ENCODE peak calls at places on chromosomes 12 and 14, in nine cellular contexts. C is AG09309, J is cardiac muscle cell, I is neural progenitor cell, B is pancreas, G is left ventricle myocardium inferior, M is HepG2, H is mucosa of descending colon, W is astrocyte. Q is an unnamed sample.

GRCh38 chr12:8156845-8157244 is at the start of gene ZNF705A:
- DNase-seq in G (no peak), J (no peak), M (peak), B (no peak), C (no peak), W (peak), H (no peak), I (no peak), Q (no peak)

GRCh38 chr12:69986109-69986508 is 161.1 kb downstream of the MYRFL start:
- DNase-seq in W (no peak), C (no peak), B (no peak), J (no peak), H (no peak), G (no peak), I (no peak), M (no peak), Q (no peak)

GRCh38 chr14:33026850-33027420 is 88.3 kb downstream of the NPAS3 start:
- DNase-seq in C (no peak), M (no peak), I (no peak), H (no peak), G (no peak), J (no peak), W (peak), B (no peak), Q (no peak)

GRCh38 chr14:50363734-50364113 is 33.0 kb downstream of the CDKL1 start:
- DNase-seq in I (no peak), W (no peak), J (no peak), M (no peak), H (no peak), C (no peak), B (no peak), G (no peak), Q (peak)

GRCh38 chr14:101965145-101965531 is 765 bp downstream of the DYNC1H1 start:
- DNase-seq in W (no peak), M (peak), G (peak), C (no peak), B (peak), J (peak), H (peak), I (peak), Q (peak)

GRCh38 chr12:122366685-122367475 is 55.6 kb downstream of the CLIP1 start:
- DNase-seq in C (peak), J (no peak), H (no peak), B (no peak), W (peak), M (peak), G (no peak), I (no peak), Q (no peak)

GRCh38 chr14:36129181-36129580 is 47.3 kb downstream of the PTCSC3 start:
- DNase-seq in J (no peak), W (peak), B (no peak), H (no peak), C (no peak), M (no peak), I (peak), G (no peak), Q (no peak)

GRCh38 chr14:90699016-90699415 is 117.2 kb downstream of the TTC7B start:
- DNase-seq in J (no peak), C (no peak), H (no peak), G (no peak), W (no peak), B (no peak), I (no peak), M (no peak), Q (no peak)

GRCh38 chr12:24479131-24479530 is 469.8 kb downstream of the BCAT1 start:
- DNase-seq in B (no peak), J (no peak), M (no peak), W (peak), G (no peak), C (no peak), H (no peak), I (no peak), Q (no peak)

GRCh38 chr14:74517731-74518130 is 24.2 kb downstream of the ISCA2 start:
- DNase-seq in B (no peak), I (no peak), M (no peak), W (no peak), G (no peak), J (no peak), C (no peak), H (no peak), Q (no peak)

GRCh38 chr12:1815814-1816729 is 4.3 kb upstream of the LRTM2 start:
- DNase-seq in W (no peak), H (no peak), I (no peak), J (no peak), B (no peak), M (peak), G (no peak), C (no peak), Q (no peak)

GRCh38 chr12:75944097-75944904 is 87.3 kb downstream of the PHLDA1 start:
- DNase-seq in M (peak), J (no peak), G (no peak), H (no peak), C (peak), W (peak), B (no peak), I (no peak), Q (no peak)

GRCh38 chr12:52390739-52391617 is 5.5 kb upstream of the KRT84 start:
- DNase-seq in C (no peak), B (no peak), H (peak), I (peak), J (peak), M (peak), G (no peak), W (no peak), Q (no peak)

GRCh38 chr12:121484967-121485366 is 85.0 kb downstream of the RNF34 start:
- DNase-seq in H (no peak), J (no peak), W (no peak), B (no peak), M (peak), I (no peak), G (no peak), C (no peak), Q (no peak)

GRCh38 chr12:50224026-50224692 is 57.0 kb upstream of the CERS5 start:
- DNase-seq in J (no peak), M (peak), H (no peak), G (no peak), I (peak), W (peak), C (no peak), B (peak), Q (no peak)

GRCh38 chr14:67487937-67488893 is at the start of gene TMEM229B:
- DNase-seq in J (no peak), C (no peak), W (no peak), H (peak), G (no peak), I (no peak), M (no peak), B (no peak), Q (peak)

GRCh38 chr14:23099212-23099861 is 4.0 kb downstream of the C14orf119 start:
- DNase-seq in G (no peak), I (no peak), C (no peak), B (no peak), W (no peak), J (no peak), M (no peak), H (no peak), Q (no peak)

GRCh38 chr14:45838597-45838996 is 585.6 kb upstream of the MIS18BP1 start:
- DNase-seq in W (no peak), C (no peak), B (no peak), M (no peak), H (no peak), I (peak), G (no peak), J (peak), Q (no peak)

GRCh38 chr14:89926709-89927108 is 27.8 kb downstream of the EFCAB11 start:
- DNase-seq in H (no peak), W (peak), M (peak), I (no peak), J (no peak), C (no peak), G (no peak), B (no peak), Q (no peak)

GRCh38 chr14:54785111-54785777 is 117.4 kb downstream of the GCH1 start:
- DNase-seq in M (no peak), B (no peak), H (no peak), J (no peak), C (no peak), W (no peak), I (no peak), G (peak), Q (no peak)

GRCh38 chr14:69204753-69205152 is 13.5 kb downstream of the EXD2 start:
- DNase-seq in C (no peak), M (no peak), J (no peak), W (no peak), G (no peak), H (no peak), B (no peak), I (no peak), Q (no peak)

GRCh38 chr12:121927798-121928197 is 9.4 kb downstream of the CFAP251 start:
- DNase-seq in I (no peak), H (no peak), M (no peak), C (no peak), J (no peak), G (no peak), W (peak), B (no peak), Q (no peak)

GRCh38 chr12:57215668-57216013 is 953 bp upstream of the NXPH4 start:
- DNase-seq in I (no peak), B (no peak), C (no peak), J (no peak), W (no peak), H (no peak), M (no peak), G (no peak), Q (no peak)

GRCh38 chr12:27462851-27463250 is 16.3 kb downstream of the SMCO2 start:
- DNase-seq in M (no peak), I (no peak), H (no peak), J (no peak), B (no peak), G (peak), W (no peak), C (no peak), Q (no peak)

GRCh38 chr12:120238224-120238616 is 27.3 kb downstream of the PXN start:
- DNase-seq in H (no peak), W (no peak), G (no peak), I (no peak), J (no peak), C (no peak), M (no peak), B (no peak), Q (no peak)

GRCh38 chr12:120238839-120239445 is 26.6 kb downstream of the PXN start:
- DNase-seq in G (no peak), H (no peak), W (no peak), B (no peak), M (no peak), I (no peak), J (no peak), C (no peak), Q (no peak)

GRCh38 chr12:120236124-120236398 is 29.5 kb downstream of the PXN start:
- DNase-seq in M (no peak), W (no peak), C (no peak), H (no peak), I (no peak), B (no peak), J (no peak), G (no peak), Q (no peak)

GRCh38 chr12:120234643-120235368 is 30.7 kb downstream of the PXN start:
- DNase-seq in M (peak), C (peak), I (peak), B (peak), J (peak), W (peak), H (peak), G (peak), Q (peak)

GRCh38 chr12:120235369-120236123 is 30.0 kb downstream of the PXN start:
- DNase-seq in B (no peak), C (no peak), H (no peak), I (peak), W (no peak), M (no peak), J (peak), G (peak), Q (no peak)
- TF ChIP-seq CTCF in B (no peak), C (peak), H (no peak), I (peak), W (peak), M (peak), J (peak), G (peak), Q (no peak)

DNA sequence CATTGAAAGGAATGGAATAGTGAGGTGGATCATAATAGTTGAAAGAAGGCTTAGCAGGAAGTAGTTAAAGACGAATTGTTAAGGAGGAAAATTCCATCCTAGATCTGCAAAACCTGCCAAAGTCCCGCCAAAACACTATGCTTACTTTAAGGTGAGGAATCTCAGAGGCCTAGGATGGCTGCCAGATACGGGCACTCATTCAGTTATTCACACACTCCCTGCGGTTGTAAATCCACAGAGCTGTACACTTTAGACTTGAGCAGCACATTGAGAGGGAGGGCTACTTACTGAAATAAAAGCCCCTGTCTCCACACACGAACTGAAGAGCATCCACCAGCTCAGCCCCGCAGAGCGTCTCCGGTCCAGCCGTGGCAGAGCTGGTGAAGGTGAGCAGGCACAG is 5.0 kb downstream of the IGF1 start:
- DNase-seq in C (no peak), W (peak), I (no peak), B (no peak), H (no peak), M (no peak), G (no peak), J (no peak), Q (no peak)
- H3K4me3 ChIP-seq in C (no peak), W (no peak), I (no peak), B (no peak), H (no peak), M (no peak), G (no peak), J (no peak), Q (no peak)

GRCh38 chr14:27506272-27506671 is 908.4 kb upstream of the NOVA1 start:
- DNase-seq in H (no peak), C (no peak), W (no peak), J (no peak), M (no peak), B (no peak), I (no peak), G (no peak), Q (no peak)
- TF ChIP-seq CTCF in H (no peak), C (no peak), W (no peak), J (no peak), M (no peak), B (no peak), I (no peak), G (no peak), Q (no peak)

GRCh38 chr12:113090740-113091139 is 34.2 kb downstream of the DTX1 start:
- DNase-seq in G (no peak), J (no peak), C (no peak), M (no peak), B (no peak), W (no peak), H (no peak), I (no peak), Q (no peak)

GRCh38 chr12:113088971-113089756 is 32.6 kb downstream of the DTX1 start:
- DNase-seq in M (no peak), B (no peak), J (no peak), I (no peak), H (peak), G (no peak), W (no peak), C (no peak), Q (no peak)

GRCh38 chr12:113088037-113088436 is 31.5 kb downstream of the DTX1 start:
- DNase-seq in I (no peak), J (no peak), H (no peak), M (no peak), W (no peak), G (no peak), C (no peak), B (no peak), Q (no peak)

GRCh38 chr12:113091506-113091905 is 35.0 kb downstream of the DTX1 start:
- DNase-seq in I (no peak), G (no peak), B (no peak), W (no peak), H (no peak), C (no peak), M (no peak), J (no peak), Q (no peak)

DNA sequence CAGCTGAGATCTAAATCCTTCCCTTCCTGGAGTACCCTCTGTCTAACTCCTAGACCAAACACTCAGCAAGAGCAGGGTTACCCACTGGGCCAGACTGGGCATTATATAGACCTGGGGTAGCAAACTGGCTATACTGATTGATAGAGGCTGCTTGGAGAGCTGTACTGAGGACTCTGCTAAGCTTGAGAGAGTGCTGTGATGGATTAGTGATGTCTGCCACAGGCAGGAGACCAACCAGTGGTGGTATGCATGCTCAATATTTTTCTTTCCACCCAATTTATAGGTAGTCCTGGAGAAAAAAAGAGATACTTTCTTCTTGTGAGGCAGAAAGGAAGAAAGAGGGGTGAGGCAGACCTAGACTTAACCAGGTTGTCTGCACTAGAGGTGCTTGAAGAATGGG is 33.3 kb downstream of the DTX1 start:
- DNase-seq in H (no peak), W (no peak), M (no peak), B (no peak), C (no peak), J (no peak), G (no peak), I (no peak), Q (no peak)
- H3K4me3 ChIP-seq in H (no peak), W (no peak), M (no peak), B (no peak), C (no peak), J (no peak), G (no peak), I (no peak), Q (no peak)

GRCh38 chr12:53740130-53740491 is 11.7 kb downstream of the CISTR start:
- DNase-seq in G (no peak), C (no peak), B (no peak), I (no peak), H (no peak), M (no peak), W (no peak), J (no peak), Q (no peak)
- TF ChIP-seq CTCF in G (no peak), C (no peak), B (no peak), I (no peak), H (no peak), M (no peak), W (no peak), J (no peak), Q (no peak)

GRCh38 chr12:62629413-62629812 is 162.8 kb downstream of the MON2 start:
- DNase-seq in I (peak), H (no peak), W (no peak), G (no peak), B (no peak), J (no peak), M (no peak), C (no peak), Q (no peak)

GRCh38 chr12:62629971-62630739 is 163.5 kb downstream of the MON2 start:
- DNase-seq in W (no peak), C (no peak), B (no peak), J (no peak), M (no peak), G (no peak), H (no peak), I (no peak), Q (no peak)

GRCh38 chr12:62635630-62636029 is 169.0 kb downstream of the MON2 start:
- DNase-seq in W (no peak), J (no peak), C (no peak), B (no peak), I (no peak), G (no peak), M (peak), H (no peak), Q (no peak)

GRCh38 chr12:62632521-62632920 is 165.9 kb downstream of the MON2 start:
- DNase-seq in B (peak), M (peak), C (peak), G (peak), J (no peak), I (peak), W (peak), H (peak), Q (peak)

GRCh38 chr12:62631531-62632520 is 165.2 kb downstream of the MON2 start:
- DNase-seq in H (peak), M (peak), B (peak), G (peak), I (peak), C (peak), J (peak), W (peak), Q (peak)
- H3K4me3 ChIP-seq in H (no peak), M (peak), B (peak), G (peak), I (peak), C (peak), J (peak), W (peak), Q (peak)

DNA sequence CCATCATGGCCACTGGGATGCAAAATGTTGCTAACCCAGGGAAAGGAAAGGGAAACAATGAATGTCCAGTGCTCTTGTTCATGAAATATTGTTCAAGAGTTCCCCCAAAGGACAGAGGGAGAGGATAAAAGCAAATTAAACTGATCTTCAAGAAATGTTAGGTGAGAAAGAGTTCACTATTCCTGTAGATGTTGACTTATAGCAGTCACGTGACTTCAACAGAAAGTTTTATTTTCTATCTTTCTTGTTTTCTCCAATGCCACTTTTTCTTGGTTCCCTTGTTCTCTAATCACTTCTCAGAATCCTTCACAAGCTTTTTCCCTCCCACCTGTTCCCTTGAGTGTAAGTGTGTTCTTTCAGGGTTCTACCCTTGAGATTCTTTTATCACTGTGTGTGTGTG is 245.3 kb downstream of the C12orf42 start:
- DNase-seq in G (no peak), H (no peak), C (no peak), J (no peak), M (no peak), I (no peak), B (no peak), W (no peak), Q (no peak)
- TF ChIP-seq CTCF in G (no peak), H (no peak), C (no peak), J (no peak), M (no peak), I (no peak), B (no peak), W (no peak), Q (no peak)

GRCh38 chr12:42945927-42946326 is 356.4 kb upstream of the PRICKLE1 start:
- DNase-seq in C (no peak), I (no peak), G (no peak), W (no peak), J (no peak), H (no peak), M (no peak), B (no peak), Q (no peak)
- H3K4me3 ChIP-seq in C (no peak), I (no peak), G (no peak), W (no peak), J (no peak), H (no peak), M (no peak), B (no peak), Q (no peak)

Q was measured in right lobe of liver.